ENCODE peak calls at places on chromosome 10, in ten cellular contexts. O is retinal pigment epithelial cell; F is foreskin fibroblast; J is stimulated activated CD8-positive, alpha-beta memory T cell treated with anti-CD3 and anti-CD28 coated beads, Interleukin-12 subunit alpha, Interleukin-12 subunit beta, amount 100 ng/mL, for 1 hour; R is activated T-helper 9 cell treated with anti-CD3 and anti-CD28 coated beads, Interleukin-2, amount 50 U/mL, for 16 hours; B is activated CD8-positive, alpha-beta T cell treated with anti-CD3 and anti-CD28 coated beads for 36 hours; Q is activated naive CD4-positive, alpha-beta T cell; T is activated CD4-positive, alpha-beta T cell treated with anti-CD3 and anti-CD28 coated beads for 48 hours; I is Calu3; E is prostate gland. D is an unnamed sample.

GRCh38 chr10:117967149-117967548 is 79.6 kb downstream of the RAB11FIP2 start:
- DNase-seq in O (no peak), F (no peak), J (no peak), R (no peak), B (no peak), Q (no peak), T (no peak), I (no peak), E (no peak), D (no peak)

GRCh38 chr10:122282253-122282671 is 11.2 kb downstream of the BTBD16 start:
- DNase-seq in O (no peak), F (no peak), J (no peak), R (no peak), B (no peak), Q (no peak), T (no peak), I (no peak), E (no peak), D (peak)

GRCh38 chr10:73017955-73018480 is 63.4 kb upstream of the PLA2G12B start:
- DNase-seq in O (no peak), F (no peak), J (no peak), R (no peak), B (no peak), Q (no peak), T (no peak), I (no peak), E (no peak), D (no peak)

GRCh38 chr10:78363190-78363589 is 329.5 kb downstream of the RPS24 start:
- DNase-seq in O (no peak), F (no peak), J (no peak), R (no peak), B (no peak), Q (no peak), T (no peak), I (no peak), E (no peak), D (no peak)

GRCh38 chr10:110597476-110597875 is 30.0 kb downstream of the SMC3 start:
- DNase-seq in O (no peak), F (no peak), J (no peak), R (no peak), B (no peak), Q (no peak), T (no peak), I (no peak), E (no peak), D (no peak)

GRCh38 chr10:89171263-89171872 is 35.7 kb downstream of the CH25H start:
- DNase-seq in O (no peak), F (no peak), J (no peak), R (no peak), B (no peak), Q (no peak), T (no peak), I (no peak), E (no peak), D (no peak)

GRCh38 chr10:59907918-59908807 is 1.8 kb upstream of the CCDC6 start:
- DNase-seq in O (peak), F (peak), J (peak), R (peak), B (peak), Q (peak), T (peak), I (peak), E (peak), D (peak)

GRCh38 chr10:124228017-124228379 is 134.6 kb upstream of the CHST15 start:
- DNase-seq in O (no peak), F (no peak), J (no peak), R (no peak), B (no peak), Q (no peak), T (no peak), I (no peak), E (no peak), D (no peak)

GRCh38 chr10:110446954-110447608 is 50.6 kb upstream of the DUSP5 start:
- DNase-seq in O (no peak), F (peak), J (no peak), R (no peak), B (no peak), Q (no peak), T (no peak), I (no peak), E (no peak), D (no peak)

GRCh38 chr10:79292789-79293746 is 54.2 kb upstream of the PPIF start:
- DNase-seq in O (no peak), F (no peak), J (no peak), R (no peak), B (peak), Q (peak), T (peak), I (peak), E (no peak), D (no peak)

GRCh38 chr10:72297281-72297967 is 23.7 kb downstream of the DDIT4 start:
- DNase-seq in O (no peak), F (peak), J (peak), R (peak), B (peak), Q (peak), T (peak), I (peak), E (peak), D (no peak)

GRCh38 chr10:7507887-7508726 is 97.3 kb upstream of the SFMBT2 start:
- DNase-seq in O (no peak), F (no peak), J (no peak), R (no peak), B (peak), Q (peak), T (peak), I (no peak), E (no peak), D (no peak)

GRCh38 chr10:29926649-29927048 is 132.7 kb downstream of the JCAD start:
- DNase-seq in O (no peak), F (peak), J (no peak), R (no peak), B (no peak), Q (no peak), T (no peak), I (peak), E (no peak), D (no peak)